ENCODE peak calls at places on chromosomes 2 and 18, in seven cellular contexts. E is tibial nerve, D is heart left ventricle, F is right cardiac atrium, Y is PC-3, A is IMR-90, L is cardiac muscle cell. T is an unnamed sample.
A peak's percentile ranks its signal among the peaks of the same experiment; 100 is the strongest.

GRCh38 chr18:58800582-58800981 is 64.1 kb upstream of the ZNF532 start:
- DNase-seq in L (no peak), D (no peak), A (no peak), Y (no peak), E (no peak), F (no peak), T (no peak)

GRCh38 chr2:85988210-85988913 is 99.6 kb upstream of the ST3GAL5 start:
- DNase-seq in F (no peak), E (no peak), D (no peak), A (no peak), Y (no peak), L (no peak), T (no peak)

GRCh38 chr2:229297284-229297683 is 26.2 kb upstream of the PID1 start:
- DNase-seq in L (peak; percentile 80), Y (no peak), D (no peak), F (no peak), E (no peak), A (no peak), T (no peak)

GRCh38 chr18:31105733-31106132 is 3.5 kb upstream of the DSC2 start:
- DNase-seq in Y (no peak), A (no peak), F (no peak), L (no peak), E (no peak), D (no peak), T (no peak)

GRCh38 chr2:238224636-238225035 is 15.2 kb downstream of the HES6 start:
- DNase-seq in F (no peak), Y (no peak), L (no peak), A (no peak), E (no peak), D (no peak), T (no peak)

GRCh38 chr2:239559417-239560261 is 158.8 kb upstream of the HDAC4 start:
- DNase-seq in A (no peak), E (no peak), L (no peak), F (no peak), D (no peak), Y (no peak), T (no peak)

GRCh38 chr18:29840101-29840500 is 1202.4 kb downstream of the DSC3 start:
- DNase-seq in F (no peak), D (no peak), L (peak; percentile 63), E (no peak), A (peak; percentile 67), Y (peak; percentile 79), T (peak; percentile 75)

GRCh38 chr18:73824684-73825083 is 322.9 kb downstream of the FBXO15 start:
- DNase-seq in E (no peak), A (peak; percentile 75), Y (no peak), L (no peak), D (no peak), F (no peak), T (peak; percentile 70)

GRCh38 chr2:180291060-180291459 is 284.0 kb upstream of the CWC22 start:
- DNase-seq in F (no peak), A (peak; percentile 60), E (no peak), Y (peak; percentile 89), D (no peak), L (peak; percentile 72), T (peak; percentile 76)

GRCh38 chr2:9423922-9424272 is 443 bp downstream of the CPSF3 start:
- DNase-seq in Y (peak; percentile 24), E (no peak), A (peak; percentile 34), F (no peak), D (no peak), L (peak; percentile 38), T (no peak)

GRCh38 chr18:78645216-78645615 is 334.4 kb upstream of the SALL3 start:
- DNase-seq in F (no peak), L (no peak), A (no peak), E (no peak), D (no peak), Y (no peak), T (no peak)

GRCh38 chr2:9145109-9145751 is 61.4 kb upstream of the ASAP2 start:
- DNase-seq in F (peak; percentile 65), L (peak; percentile 93), E (no peak), D (no peak), Y (peak; percentile 48), A (peak; percentile 63), T (peak; percentile 58)

GRCh38 chr18:63237486-63237885 is 82.1 kb downstream of the BCL2 start:
- DNase-seq in F (no peak), Y (peak; percentile 12), D (no peak), A (no peak), L (peak; percentile 83), E (no peak), T (no peak)

GRCh38 chr2:96768083-96768561 is 7.4 kb downstream of the CNNM4 start:
- DNase-seq in A (no peak), L (peak; percentile 15), D (no peak), E (no peak), Y (peak; percentile 72), F (no peak), T (no peak)

GRCh38 chr18:12008181-12008767 is 27.0 kb downstream of the IMPA2 start:
- DNase-seq in F (no peak), Y (no peak), L (no peak), D (no peak), A (no peak), E (no peak), T (no peak)

GRCh38 chr2:238591732-238592131 is 165.0 kb downstream of the ASB1 start:
- DNase-seq in E (no peak), F (no peak), L (peak; percentile 48), Y (no peak), D (no peak), A (no peak), T (no peak)

GRCh38 chr2:212845941-212846340 is 305.5 kb downstream of the IKZF2 start:
- DNase-seq in E (no peak), L (no peak), A (peak; percentile 89), D (no peak), Y (peak; percentile 74), F (no peak), T (peak; percentile 76)

GRCh38 chr2:8059794-8060193 is 622.1 kb upstream of the ID2 start:
- DNase-seq in A (no peak), Y (no peak), D (no peak), L (no peak), E (no peak), F (no peak), T (no peak)

GRCh38 chr2:134774786-134775641 is 56.2 kb upstream of the TMEM163 start:
- DNase-seq in Y (peak; percentile 80), E (no peak), A (no peak), D (no peak), L (peak; percentile 6), F (no peak), T (no peak)

GRCh38 chr2:164622338-164623106 is 1.2 kb upstream of the GRB14 start:
- DNase-seq in Y (no peak), A (no peak), E (no peak), D (no peak), F (no peak), L (no peak), T (no peak)

GRCh38 chr2:145158051-145158586 is 638.2 kb upstream of the ZEB2 start:
- DNase-seq in F (peak; percentile 76), Y (peak; percentile 42), A (peak; percentile 95), L (peak; percentile 97), D (peak; percentile 50), E (peak; percentile 58), T (peak; percentile 91)

DNA sequence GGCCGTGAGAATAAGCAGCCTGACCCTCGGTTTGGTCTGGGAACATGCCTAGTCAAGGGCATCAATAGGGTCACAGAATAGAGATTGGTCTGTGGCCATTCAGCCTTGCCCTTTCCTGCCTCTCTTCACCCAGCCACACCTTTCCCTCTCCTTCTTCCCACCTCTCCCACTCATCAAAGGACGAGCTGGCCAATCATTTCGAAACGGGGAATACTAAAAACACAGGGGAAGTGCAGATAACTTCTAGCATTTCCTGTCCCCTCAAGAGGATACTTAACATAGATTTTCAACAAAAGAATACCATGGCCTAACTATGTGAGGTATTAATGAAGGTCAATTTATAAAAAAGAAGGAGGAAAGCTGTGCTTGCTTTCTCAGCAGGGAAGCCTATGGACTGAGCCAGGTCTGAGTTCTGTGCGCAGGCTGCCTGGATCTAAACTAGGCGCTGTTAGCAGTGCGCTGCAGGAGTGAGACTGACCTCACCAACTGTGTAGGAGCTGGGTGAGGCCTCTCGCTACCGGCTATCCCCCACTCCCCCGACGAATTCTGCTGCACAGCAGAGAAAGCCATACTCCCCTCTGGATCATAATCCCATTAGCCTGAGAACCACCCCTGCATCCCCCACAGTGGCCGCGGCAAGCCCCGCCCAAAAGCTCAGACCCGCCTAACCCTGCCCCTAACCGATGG is 27.6 kb downstream of the SULT1C2 start:
- DNase-seq in L (no peak), E (no peak), D (no peak), A (no peak), Y (no peak), F (no peak), T (no peak)
- H3K27ac ChIP-seq in L (no peak overlapping the region), E (no peak overlapping the region), D (no peak overlapping the region), A (no peak overlapping the region), Y (no peak overlapping the region), F (no peak overlapping the region), T (no peak overlapping the region)

GRCh38 chr2:208255557-208256106 is 761 bp upstream of the IDH1 start:
- DNase-seq in L (no peak), E (no peak), F (no peak), Y (no peak), A (no peak), D (no peak), T (no peak)
- H3K4me1 ChIP-seq in L (peaks cover 32% of the 10 kb centered on the region), E (no peaks in the 10 kb centered on the region), F (no peaks in the 10 kb centered on the region), Y (peaks cover 20% of the 10 kb centered on the region), A (peaks cover 4% of the 10 kb centered on the region), D (peaks cover 15% of the 10 kb centered on the region), T (peaks cover 10% of the 10 kb centered on the region)

DNA sequence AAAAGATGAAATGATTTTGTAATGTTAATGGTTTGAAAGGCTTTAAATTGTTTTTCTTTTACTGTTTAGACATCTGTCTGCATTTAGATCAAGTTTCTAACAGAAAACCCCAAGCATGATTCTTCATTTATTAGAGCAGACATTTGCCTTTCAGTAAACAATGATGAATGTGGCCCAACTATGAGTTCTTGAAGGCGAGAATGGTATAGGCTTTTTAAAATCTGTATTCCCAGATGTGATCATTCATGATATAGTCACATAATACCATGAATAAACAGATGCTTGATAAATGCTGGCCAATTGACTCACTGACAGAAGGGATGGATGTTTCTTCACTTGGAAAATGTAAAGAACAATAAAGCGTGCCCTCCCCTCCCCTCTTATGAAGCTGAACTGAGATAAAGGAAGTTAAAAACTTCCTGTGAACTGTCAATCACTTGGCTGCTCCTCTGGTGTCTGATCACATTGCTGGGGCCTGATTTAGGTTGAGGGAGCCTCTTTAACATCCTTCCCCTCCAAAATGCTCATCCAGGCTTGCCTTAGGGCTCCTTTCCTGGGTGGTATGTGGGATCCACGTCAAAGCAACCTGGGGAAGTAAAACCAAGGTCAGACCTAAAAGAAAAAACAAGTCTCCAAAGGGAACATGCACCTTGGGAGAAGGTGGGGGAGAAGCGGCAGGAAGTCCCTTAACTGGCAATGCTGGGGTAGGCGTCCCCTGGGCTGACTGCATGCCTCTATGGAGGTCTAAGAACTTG is 3.3 kb downstream of the CAPN14 start:
- DNase-seq in D (no peak), A (no peak), E (no peak), F (no peak), L (no peak), Y (peak; percentile 64), T (no peak)
- H3K4me3 ChIP-seq in D (no peak overlapping the region), A (no peak overlapping the region), E (no peak overlapping the region), F (no peak overlapping the region), L (no peak overlapping the region), Y (no peak overlapping the region), T (no peak overlapping the region)

DNA sequence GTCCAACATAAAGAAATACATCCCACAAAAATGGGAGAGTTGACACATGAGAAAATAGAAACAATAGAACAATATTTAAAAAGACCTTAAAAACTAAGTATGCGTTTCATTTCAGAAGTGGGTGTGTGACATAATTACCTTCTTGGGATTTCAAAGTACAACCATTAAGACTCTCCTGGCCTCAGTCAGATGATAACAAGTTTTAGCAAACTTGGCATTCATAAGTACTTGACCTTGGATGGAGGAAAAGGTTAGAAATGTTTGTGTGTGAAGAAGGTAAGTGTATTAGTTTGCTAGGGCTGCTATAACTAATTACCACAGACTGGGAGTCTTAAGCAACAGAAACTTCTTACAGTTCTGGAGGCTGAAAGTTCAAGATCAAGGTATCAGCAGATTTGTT is 4.9 kb upstream of the NGEF start:
- DNase-seq in L (no peak), D (no peak), Y (no peak), E (no peak), A (no peak), F (no peak), T (no peak)
- H3K27ac ChIP-seq in L (no peak overlapping the region), D (no peak overlapping the region), Y (no peak overlapping the region), E (no peak overlapping the region), A (no peak overlapping the region), F (no peak overlapping the region), T (no peak overlapping the region)